ENCODE peak calls at places on chromosomes 13 and 19, in four cellular contexts. P is stomach, C is transverse colon, H is esophagus muscularis mucosa. Z is an unnamed sample.

GRCh38 chr13:48492123-48493075 is 40.5 kb downstream of the RCBTB2 start:
- DNase-seq in P (peak), C (peak), H (no peak), Z (peak)

GRCh38 chr19:39070888-39071287 is 13.3 kb upstream of the ACP7 start:
- DNase-seq in P (no peak), C (no peak), H (no peak), Z (no peak)

GRCh38 chr13:114173261-114173660 is 5.8 kb upstream of the CFAP97D2 start:
- DNase-seq in P (no peak), C (no peak), H (no peak), Z (no peak)

GRCh38 chr13:96898212-96898611 is 96.1 kb downstream of the OXGR1 start:
- DNase-seq in P (no peak), C (no peak), H (no peak), Z (no peak)

GRCh38 chr19:1259873-1260748 is 9.0 kb upstream of the CIRBP start:
- DNase-seq in P (no peak), C (peak), H (no peak), Z (peak)

GRCh38 chr13:112032186-112032835 is 34.6 kb upstream of the SOX1 start:
- DNase-seq in P (no peak), C (no peak), H (no peak), Z (no peak)

GRCh38 chr13:66364346-66364745 is 865.8 kb downstream of the PCDH9 start:
- DNase-seq in P (no peak), C (no peak), H (no peak), Z (no peak)

GRCh38 chr13:50664961-50665360 is 178.5 kb downstream of the DLEU7 start:
- DNase-seq in P (no peak), C (no peak), H (no peak), Z (no peak)

GRCh38 chr19:10256551-10256950 is 4.5 kb downstream of the MRPL4 start:
- DNase-seq in P (no peak), C (no peak), H (no peak), Z (no peak)

GRCh38 chr19:57935731-57936130 is 529 bp upstream of the ZNF418 start:
- DNase-seq in P (no peak), C (no peak), H (no peak), Z (no peak)

GRCh38 chr13:107375701-107376350 is 807.9 kb upstream of the ARGLU1 start:
- DNase-seq in P (no peak), C (no peak), H (peak), Z (no peak)

GRCh38 chr13:19927117-19927734 is 31.3 kb upstream of the ZMYM2 start:
- DNase-seq in P (no peak), C (no peak), H (no peak), Z (no peak)

GRCh38 chr13:52703482-52703881 is 36.1 kb downstream of the CNMD start:
- DNase-seq in P (no peak), C (no peak), H (no peak), Z (no peak)

GRCh38 chr13:83325454-83325853 is 556.8 kb downstream of the SLITRK1 start:
- DNase-seq in P (no peak), C (no peak), H (no peak), Z (no peak)

GRCh38 chr13:105035092-105035491 is 1500.4 kb downstream of the EFNB2 start:
- DNase-seq in P (no peak), C (no peak), H (no peak), Z (no peak)

GRCh38 chr19:1073956-1074511 is 7.1 kb downstream of the ARHGAP45 start:
- DNase-seq in P (no peak), C (no peak), H (no peak), Z (no peak)

GRCh38 chr13:114112826-114113322 is 19.5 kb downstream of the RASA3 start:
- DNase-seq in P (no peak), C (peak), H (no peak), Z (peak)

GRCh38 chr19:29660835-29661234 is 4.4 kb upstream of the PLEKHF1 start:
- DNase-seq in P (no peak), C (no peak), H (no peak), Z (no peak)

GRCh38 chr19:5843295-5843927 is 3.9 kb upstream of the FUT6 start:
- DNase-seq in P (no peak), C (no peak), H (no peak), Z (no peak)

GRCh38 chr13:21979156-21979819 is 308.4 kb downstream of the FGF9 start:
- DNase-seq in P (no peak), C (no peak), H (no peak), Z (no peak)

GRCh38 chr13:52862358-52863206 is 14.1 kb upstream of the PCDH8 start:
- DNase-seq in P (peak), C (peak), H (no peak), Z (no peak)

GRCh38 chr13:113207890-113208423 is 512 bp downstream of the PCID2 start:
- DNase-seq in P (no peak), C (peak), H (no peak), Z (no peak)

GRCh38 chr19:50975766-50976165 is 6.4 kb upstream of the KLK6 start:
- DNase-seq in P (no peak), C (no peak), H (no peak), Z (no peak)

GRCh38 chr19:41937525-41937924 is 9.3 kb upstream of the ERFL start:
- DNase-seq in P (no peak), C (no peak), H (no peak), Z (no peak)

GRCh38 chr19:3324405-3324856 is 42.0 kb upstream of the NFIC start:
- DNase-seq in P (peak), C (peak), H (no peak), Z (peak)

GRCh38 chr13:45206340-45206739 is 5.5 kb upstream of the KCTD4 start:
- DNase-seq in P (no peak), C (no peak), H (no peak), Z (no peak)

GRCh38 chr19:51246153-51246552 is 4.7 kb upstream of the SIGLECL1 start:
- DNase-seq in P (no peak), C (no peak), H (no peak), Z (no peak)

GRCh38 chr19:15437355-15438123 is 12.2 kb downstream of the WIZ start:
- DNase-seq in P (peak), C (no peak), H (no peak), Z (no peak)

GRCh38 chr19:5001547-5002131 is 32.7 kb downstream of the KDM4B start:
- DNase-seq in P (no peak), C (no peak), H (no peak), Z (no peak)

GRCh38 chr19:532578-533484 is 1.3 kb downstream of the CDC34 start:
- DNase-seq in P (peak), C (peak), H (no peak), Z (peak)

GRCh38 chr13:104597554-104598240 is 1531.5 kb upstream of the SLC10A2 start:
- DNase-seq in P (no peak), C (no peak), H (no peak), Z (no peak)

GRCh38 chr13:51444922-51445321 is 7.9 kb downstream of the INTS6 start:
- DNase-seq in P (no peak), C (no peak), H (no peak), Z (no peak)

GRCh38 chr13:112943309-112944125 is 25.5 kb upstream of the MCF2L start:
- DNase-seq in P (peak), C (peak), H (no peak), Z (peak)

DNA sequence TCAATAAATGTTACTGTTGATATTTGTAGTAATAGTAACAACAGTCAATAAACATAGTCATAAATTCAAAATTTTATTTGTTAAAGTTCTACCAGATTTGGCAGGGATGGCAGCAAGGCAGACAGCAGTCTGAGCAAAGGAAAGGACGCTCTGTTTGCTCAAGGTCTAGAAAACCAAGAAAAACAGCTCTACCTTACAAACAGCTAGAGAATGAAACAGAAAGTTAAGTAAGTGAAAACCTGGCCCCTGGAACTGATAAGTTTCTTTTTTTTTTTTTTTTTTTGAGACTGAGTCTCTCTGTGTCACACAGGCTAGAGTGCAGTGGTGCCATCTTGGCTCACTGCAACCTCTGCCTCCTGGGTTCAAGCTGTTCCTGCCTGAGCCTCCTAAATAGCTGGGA is 27.9 kb downstream of the ENOX1 start:
- DNase-seq in P (no peak), C (no peak), H (no peak), Z (no peak)
- TF ChIP-seq POLR2AphosphoS5 in P (no peak), C (no peak), H (no peak), Z (no peak)

GRCh38 chr19:13022859-13023636 is 27.8 kb downstream of the NFIX start:
- DNase-seq in P (peak), C (peak), H (peak), Z (peak)
- TF ChIP-seq EP300 in P (no peak), C (no peak), H (no peak), Z (peak)

GRCh38 chr19:49468199-49468598 is 5.8 kb upstream of the FLT3LG start:
- DNase-seq in P (no peak), C (no peak), H (no peak), Z (no peak)

GRCh38 chr19:49465371-49465770 is 8.6 kb upstream of the FLT3LG start:
- DNase-seq in P (no peak), C (no peak), H (no peak), Z (no peak)

GRCh38 chr19:49462492-49462891 is 9.5 kb downstream of the ALDH16A1 start:
- DNase-seq in P (no peak), C (no peak), H (no peak), Z (no peak)

GRCh38 chr19:49461656-49462055 is 8.6 kb downstream of the ALDH16A1 start:
- DNase-seq in P (no peak), C (no peak), H (no peak), Z (no peak)

GRCh38 chr19:49463960-49464740 is 9.9 kb upstream of the FLT3LG start:
- DNase-seq in P (no peak), C (no peak), H (no peak), Z (no peak)
- TF ChIP-seq POLR2AphosphoS5 in P (no peak), C (no peak), H (no peak), Z (no peak)

GRCh38 chr13:40401911-40402776 is 264.3 kb downstream of the FOXO1 start:
- DNase-seq in P (peak), C (peak), H (peak), Z (peak)
- TF ChIP-seq EP300 in P (no peak), C (no peak), H (no peak), Z (peak)

GRCh38 chr19:17579523-17580244 is 24.2 kb downstream of the COLGALT1 start:
- DNase-seq in P (no peak), C (peak), H (no peak), Z (no peak)
- TF ChIP-seq POLR2AphosphoS5 in P (no peak), C (no peak), H (no peak), Z (no peak)

DNA sequence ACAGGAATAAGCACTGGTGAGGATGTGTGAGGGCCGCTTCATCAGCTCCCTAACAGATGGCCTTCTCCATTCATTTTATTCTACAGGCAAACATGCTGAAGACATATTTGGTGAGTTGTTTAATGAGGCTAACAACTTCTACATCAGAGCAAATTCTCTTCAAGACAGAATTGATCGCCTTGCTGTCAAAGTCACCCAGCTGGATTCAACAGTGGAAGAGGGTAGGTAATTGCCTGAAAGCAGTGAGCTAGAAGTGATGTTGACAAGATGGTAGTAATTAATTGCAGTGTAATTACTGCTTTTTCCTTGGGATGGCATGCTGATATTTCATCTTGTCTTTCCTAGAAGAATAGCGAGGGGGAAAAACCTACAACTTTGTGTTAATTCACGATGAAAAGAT is 95.6 kb downstream of the GPR12 start:
- DNase-seq in P (no peak), C (no peak), H (no peak), Z (no peak)
- TF ChIP-seq EP300 in P (no peak), C (no peak), H (no peak), Z (no peak)